ENCODE peak calls at places on chromosomes 16 and 17, in four cellular contexts. Y is body of pancreas, J is stomach, E is upper lobe of left lung. F is an unnamed sample.

GRCh38 chr16:60261425-60261824 is 1527.3 kb upstream of the GOT2 start:
- DNase-seq in E (no peak), Y (no peak), J (no peak), F (no peak)

GRCh38 chr17:73203135-73203787 is 10.4 kb downstream of the COG1 start:
- DNase-seq in J (peak; percentile 68), Y (peak; percentile 72), E (no peak), F (no peak)

GRCh38 chr16:17972460-17972943 is 364.0 kb downstream of the NPIPA8 start:
- DNase-seq in Y (peak; percentile 5), J (no peak), E (no peak), F (no peak)

GRCh38 chr16:705748-706188 is at the start of gene FBXL16:
- DNase-seq in Y (no peak), J (no peak), E (no peak), F (no peak)

GRCh38 chr17:73356561-73357170 is 44.9 kb upstream of the CDC42EP4 start:
- DNase-seq in Y (no peak), E (no peak), J (no peak), F (no peak)

GRCh38 chr16:58000706-58001676 is at the start of gene USB1:
- DNase-seq in J (peak; percentile 89), Y (peak; percentile 89), E (peak; percentile 91), F (peak; percentile 83)

GRCh38 chr16:4021070-4021779 is 95.0 kb downstream of the ADCY9 start:
- DNase-seq in Y (peak; percentile 97), J (peak; percentile 92), E (peak; percentile 89), F (peak; percentile 75)

GRCh38 chr16:14527411-14528044 is 102.5 kb downstream of the PARN start:
- DNase-seq in E (peak; percentile 41), Y (peak; percentile 33), J (no peak), F (no peak)

GRCh38 chr16:84277244-84277823 is 17.3 kb upstream of the WFDC1 start:
- DNase-seq in J (peak; percentile 77), Y (peak; percentile 66), E (peak; percentile 64), F (no peak)

GRCh38 chr17:50258647-50259483 is 15.4 kb upstream of the TMEM92 start:
- DNase-seq in J (no peak), E (no peak), Y (no peak), F (peak; percentile 41)

GRCh38 chr16:67547423-67548264 is 14.7 kb upstream of the CTCF start:
- DNase-seq in J (no peak), Y (no peak), E (no peak), F (no peak)

GRCh38 chr17:37106049-37106448 is 157.3 kb downstream of the AATF start:
- DNase-seq in E (no peak), Y (no peak), J (no peak), F (no peak)

GRCh38 chr17:79987187-79987889 is 48.3 kb downstream of the TBC1D16 start:
- DNase-seq in J (no peak), E (no peak), Y (no peak), F (no peak)

GRCh38 chr17:79989106-79989835 is 46.4 kb downstream of the TBC1D16 start:
- DNase-seq in Y (no peak), J (no peak), E (no peak), F (no peak)

GRCh38 chr17:79988163-79988971 is 47.3 kb downstream of the TBC1D16 start:
- DNase-seq in J (peak; percentile 78), E (no peak), Y (peak; percentile 43), F (no peak)

GRCh38 chr17:79986441-79987186 is 49.1 kb downstream of the TBC1D16 start:
- DNase-seq in E (no peak), J (no peak), Y (peak; percentile 50), F (no peak)

DNA sequence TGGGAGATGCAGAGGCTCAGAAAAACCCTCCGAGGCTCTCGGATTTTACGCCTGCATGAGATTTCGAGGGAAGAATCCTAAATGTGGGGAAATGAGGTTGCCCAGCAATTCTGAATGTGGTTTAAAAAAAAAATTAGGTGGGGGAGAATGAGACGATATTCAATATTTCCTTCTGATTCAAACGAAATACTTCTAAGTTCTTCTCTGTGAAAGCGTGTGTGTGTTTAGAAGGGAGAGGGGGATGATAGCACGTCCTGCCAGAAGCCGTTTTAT is 47.8 kb downstream of the TBC1D16 start:
- DNase-seq in J (no peak), Y (no peak), E (no peak), F (no peak)
- H3K27ac ChIP-seq in J (peak overlapping the region; percentile 74), Y (no peak overlapping the region), E (no peak overlapping the region), F (peak overlapping the region; percentile 83)

DNA sequence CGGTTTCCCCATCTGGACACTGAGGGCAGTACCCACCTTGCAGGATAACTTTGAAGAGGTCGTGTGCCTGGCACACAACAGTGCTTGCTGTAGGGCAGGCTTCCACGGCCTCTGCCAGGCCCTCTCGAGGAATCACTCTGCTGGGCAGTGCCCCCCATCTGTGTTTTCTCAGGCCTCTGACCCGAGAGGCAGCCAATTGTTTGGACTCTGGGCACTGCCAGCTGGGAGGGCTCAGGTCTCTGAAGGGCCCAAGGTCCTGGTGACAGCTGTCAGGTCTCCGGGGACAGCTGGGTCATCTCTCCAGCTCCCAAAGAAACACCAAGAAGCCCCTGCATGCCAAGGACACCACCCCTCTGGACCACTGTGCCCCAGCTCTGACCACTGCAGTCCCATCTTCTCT is 1.0 kb upstream of the RAB26 start:
- DNase-seq in Y (no peak), J (no peak), E (no peak), F (no peak)
- H3K27ac ChIP-seq in Y (peak overlapping the region; percentile 89), J (peak overlapping the region; percentile 96), E (peak overlapping the region; percentile 48), F (peak overlapping the region; percentile 75)

GRCh38 chr16:30087181-30087898 is 4.4 kb downstream of the TBX6 start:
- DNase-seq in E (peak; percentile 63), J (no peak), Y (no peak), F (no peak)

GRCh38 chr16:30088832-30089624 is 2.7 kb downstream of the TBX6 start:
- DNase-seq in Y (no peak), J (no peak), E (peak; percentile 20), F (no peak)

GRCh38 chr16:30090607-30091332 is 954 bp downstream of the TBX6 start:
- DNase-seq in J (no peak), Y (peak; percentile 39), E (peak; percentile 24), F (no peak)

GRCh38 chr16:30086291-30087140 is 5.2 kb downstream of the TBX6 start:
- DNase-seq in Y (no peak), J (no peak), E (peak; percentile 18), F (no peak)

DNA sequence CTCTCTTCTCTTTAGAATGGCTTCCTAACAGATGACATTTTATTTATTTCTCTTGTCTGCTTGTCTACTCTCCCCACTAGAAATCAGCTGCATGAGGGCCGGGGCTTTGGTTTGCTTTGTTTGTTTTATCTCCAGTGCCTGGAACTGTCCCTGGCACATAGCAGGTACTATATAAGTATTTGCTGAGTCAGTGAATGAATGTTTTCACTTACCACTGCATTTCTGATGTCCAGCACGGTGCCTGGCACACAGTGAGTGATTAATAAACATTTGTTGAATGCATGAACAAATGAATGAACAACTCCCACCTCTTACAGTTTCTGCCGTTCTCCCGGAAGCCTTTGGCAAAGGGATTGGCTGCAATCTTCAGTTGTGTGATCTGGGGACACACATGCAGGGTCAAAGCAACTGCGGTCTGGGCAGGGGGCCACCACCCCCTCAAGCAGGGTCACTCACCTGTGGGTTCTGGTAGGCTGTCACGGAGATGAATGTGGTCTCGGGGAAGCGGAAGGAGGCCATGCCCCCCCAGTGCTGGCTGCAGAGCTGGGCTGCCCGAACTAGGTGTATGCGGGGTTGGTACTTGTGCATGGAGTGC is 3.4 kb downstream of the TBX6 start:
- DNase-seq in Y (no peak), J (no peak), E (no peak), F (no peak)
- H3K27ac ChIP-seq in Y (no peak overlapping the region), J (no peak overlapping the region), E (no peak overlapping the region), F (no peak overlapping the region)

GRCh38 chr17:16477255-16477654 is 14.7 kb downstream of the LRRC75A start:
- DNase-seq in Y (no peak), J (no peak), E (no peak), F (no peak)
- H3K27ac ChIP-seq in Y (no peak overlapping the region), J (peak overlapping the region; percentile 19), E (no peak overlapping the region), F (peak overlapping the region; percentile 79)